ENCODE peak calls at places on chromosomes 5 and 9, in seven cellular contexts. F, U, J, Q, O, R and D are unnamed samples. For H3K4me1, the result is how much of the 10 kb centered on the place peaks cover.

GRCh38 chr9:3241290-3241689 is 284.5 kb downstream of the RFX3 start:
- DNase-seq in R (no peak), O (no peak), U (no peak), J (no peak), F (no peak), Q (no peak), D (no peak)

GRCh38 chr9:112548836-112549235 is 62.2 kb downstream of the KIAA1958 start:
- DNase-seq in F (no peak), J (no peak), O (no peak), R (no peak), Q (no peak), U (no peak), D (no peak)

GRCh38 chr5:94908889-94909480 is 290.5 kb downstream of the SLF1 start:
- DNase-seq in J (peak), R (no peak), U (peak), Q (no peak), O (no peak), F (peak), D (no peak)

GRCh38 chr9:70881321-70881720 is 240.1 kb downstream of the TRPM3 start:
- DNase-seq in O (no peak), J (no peak), Q (no peak), U (no peak), R (no peak), F (no peak), D (no peak)

GRCh38 chr5:945691-946541 is 53.2 kb downstream of the TRIP13 start:
- DNase-seq in F (no peak), U (no peak), R (peak), O (no peak), Q (no peak), J (no peak), D (no peak)

GRCh38 chr5:180988011-180988410 is 635 bp upstream of the BTNL3 start:
- DNase-seq in F (no peak), Q (no peak), O (no peak), U (no peak), J (no peak), R (no peak), D (no peak)

GRCh38 chr9:113992276-113992951 is 85.7 kb downstream of the AMBP start:
- DNase-seq in J (no peak), U (no peak), O (no peak), F (no peak), R (peak), Q (no peak), D (no peak)

GRCh38 chr5:171874210-171874609 is 88.6 kb downstream of the SMIM23 start:
- DNase-seq in U (no peak), R (no peak), Q (no peak), F (no peak), J (no peak), O (no peak), D (no peak)

GRCh38 chr5:161096591-161096990 is 244.6 kb upstream of the ATP10B start:
- DNase-seq in U (no peak), R (no peak), O (no peak), J (no peak), F (no peak), Q (no peak), D (no peak)

GRCh38 chr5:149719666-149720065 is 10.4 kb upstream of the PPARGC1B start:
- DNase-seq in J (peak), O (peak), F (peak), U (no peak), R (no peak), Q (no peak), D (no peak)

GRCh38 chr5:125722550-125722949 is 700.7 kb upstream of the GRAMD2B start:
- DNase-seq in F (no peak), J (no peak), R (no peak), O (no peak), U (no peak), Q (no peak), D (no peak)

GRCh38 chr5:1847056-1847455 is 35.7 kb downstream of the IRX4 start:
- DNase-seq in R (no peak), U (no peak), O (no peak), F (no peak), Q (no peak), J (no peak), D (no peak)

GRCh38 chr9:113990570-113990907 is 87.6 kb downstream of the AMBP start:
- DNase-seq in O (no peak), U (no peak), F (no peak), J (no peak), R (peak), Q (no peak), D (no peak)

GRCh38 chr9:17574342-17574741 is 4.5 kb upstream of the SH3GL2 start:
- DNase-seq in Q (no peak), O (no peak), U (no peak), R (no peak), F (no peak), J (no peak), D (no peak)

GRCh38 chr5:137268646-137269045 is 230.5 kb downstream of the SPOCK1 start:
- DNase-seq in J (no peak), Q (no peak), O (no peak), R (no peak), F (no peak), U (no peak), D (no peak)

GRCh38 chr9:23493219-23493618 is 332.8 kb downstream of the ELAVL2 start:
- DNase-seq in F (no peak), U (no peak), O (no peak), J (no peak), R (no peak), Q (no peak), D (no peak)

GRCh38 chr5:142201471-142201887 is 92.9 kb downstream of the NDFIP1 start:
- DNase-seq in F (no peak), O (no peak), R (no peak), U (no peak), J (peak), Q (no peak), D (no peak)

GRCh38 chr5:39040875-39041274 is 33.3 kb downstream of the RICTOR start:
- DNase-seq in U (peak), J (no peak), R (no peak), O (peak), F (no peak), Q (no peak), D (no peak)

GRCh38 chr9:133233681-133234432 is 24.8 kb upstream of the OBP2B start:
- DNase-seq in U (no peak), J (no peak), F (no peak), O (no peak), R (no peak), Q (no peak), D (no peak)

GRCh38 chr9:133236291-133237071 is 27.4 kb upstream of the OBP2B start:
- DNase-seq in R (no peak), O (no peak), Q (no peak), U (no peak), J (no peak), F (no peak), D (no peak)

GRCh38 chr9:133234577-133235322 is 25.7 kb upstream of the OBP2B start:
- DNase-seq in Q (no peak), U (no peak), R (no peak), O (no peak), J (no peak), F (no peak), D (no peak)

GRCh38 chr9:133237271-133237731 is 28.3 kb upstream of the OBP2B start:
- DNase-seq in F (no peak), R (no peak), J (no peak), O (no peak), Q (no peak), U (no peak), D (no peak)

DNA sequence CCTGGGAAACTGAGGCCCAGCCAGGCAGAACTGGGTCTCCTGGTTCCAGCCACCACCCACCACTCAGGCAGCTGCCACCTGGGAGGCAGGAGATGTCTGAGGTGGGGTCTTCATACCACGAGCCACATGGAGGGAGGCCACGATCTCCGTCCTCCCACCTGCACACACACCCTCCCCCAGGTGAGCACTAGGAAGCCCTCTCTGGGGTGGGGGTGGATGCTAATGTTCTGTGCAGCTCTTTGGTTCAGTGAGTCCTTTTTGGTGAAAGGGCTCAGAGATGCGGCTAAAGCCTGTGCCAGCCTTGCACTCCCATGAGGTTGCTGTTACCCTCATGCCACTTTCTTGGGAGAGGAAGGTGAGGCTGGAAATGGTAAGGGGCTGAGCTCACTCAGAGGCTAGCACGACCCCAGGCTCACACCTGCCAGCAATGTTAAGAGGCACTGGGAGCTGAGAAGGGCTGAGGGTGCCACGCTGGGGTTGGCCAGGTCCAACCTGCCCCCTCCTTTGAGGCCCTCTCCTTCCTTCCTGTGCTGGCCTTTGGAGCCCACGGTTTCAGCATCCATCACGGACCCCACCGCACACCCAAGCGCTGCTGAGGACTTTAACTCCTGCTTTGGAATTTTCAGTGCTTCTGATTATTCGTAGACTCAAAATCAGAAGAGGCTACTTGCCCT is 26.6 kb upstream of the OBP2B start:
- DNase-seq in R (no peak), O (no peak), F (no peak), U (no peak), J (no peak), Q (no peak), D (no peak)
- H3K4me1 ChIP-seq in R (under half), O (under half), F (under half), U (under half), J (under half), Q (under half), D (under half)

GRCh38 chr5:132102101-132102701 is 28.6 kb downstream of the CSF2 start:
- DNase-seq in F (no peak), R (no peak), J (no peak), Q (peak), O (peak), U (no peak), D (no peak)
- H3K4me1 ChIP-seq in F (under half), R (under half), J (under half), Q (under half), O (half or more), U (under half), D (under half)

DNA sequence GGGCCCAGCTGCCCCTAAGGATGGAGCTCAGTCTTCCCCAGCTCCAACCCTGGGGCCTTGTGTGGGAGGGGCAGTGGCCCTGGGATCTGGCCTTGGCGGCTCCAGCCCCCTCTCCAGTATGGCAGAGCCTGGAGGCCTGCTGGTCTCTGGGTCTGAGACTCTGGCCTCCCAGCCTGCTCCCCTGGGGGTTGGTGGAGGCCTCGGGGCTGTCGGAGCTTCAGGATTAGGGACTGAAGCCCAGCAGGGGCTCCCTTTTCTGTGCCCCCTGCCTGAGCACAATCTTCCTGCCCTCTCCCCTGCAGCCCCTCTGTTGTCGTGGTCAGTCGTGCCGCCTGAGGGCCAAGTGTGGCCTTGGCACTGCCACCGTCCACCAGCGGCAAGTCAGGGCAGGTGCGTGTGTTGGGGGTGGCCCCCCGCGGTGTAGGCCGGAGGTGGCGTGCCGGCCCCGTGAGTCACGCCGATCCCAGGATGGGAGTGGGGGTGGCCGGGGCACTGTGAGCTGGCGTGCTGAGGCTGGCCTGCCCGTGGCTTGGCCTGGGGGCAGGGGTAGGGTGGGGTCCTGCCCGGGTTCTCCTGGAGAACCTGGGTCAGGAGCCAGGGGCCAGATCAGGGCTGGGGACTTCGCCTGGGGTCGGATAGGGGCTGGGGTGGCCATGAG is 53.6 kb downstream of the RXRA start:
- DNase-seq in R (peak), O (peak), F (no peak), Q (no peak), U (peak), J (peak), D (no peak)
- H3K4me1 ChIP-seq in R (half or more), O (half or more), F (under half), Q (under half), U (under half), J (half or more), D (half or more)

GRCh38 chr5:113162770-113163169 is 186.2 kb downstream of the DCP2 start:
- DNase-seq in R (no peak), F (no peak), J (no peak), O (peak), U (no peak), Q (no peak), D (no peak)

GRCh38 chr5:113162208-113162607 is 185.6 kb downstream of the DCP2 start:
- DNase-seq in R (no peak), Q (no peak), F (no peak), O (no peak), U (no peak), J (no peak), D (no peak)

GRCh38 chr5:113164016-113164415 is 187.4 kb downstream of the DCP2 start:
- DNase-seq in J (no peak), O (no peak), R (no peak), Q (no peak), U (no peak), F (no peak), D (no peak)

GRCh38 chr5:113161806-113162205 is 185.2 kb downstream of the DCP2 start:
- DNase-seq in J (no peak), U (no peak), Q (no peak), O (no peak), R (no peak), F (no peak), D (no peak)

DNA sequence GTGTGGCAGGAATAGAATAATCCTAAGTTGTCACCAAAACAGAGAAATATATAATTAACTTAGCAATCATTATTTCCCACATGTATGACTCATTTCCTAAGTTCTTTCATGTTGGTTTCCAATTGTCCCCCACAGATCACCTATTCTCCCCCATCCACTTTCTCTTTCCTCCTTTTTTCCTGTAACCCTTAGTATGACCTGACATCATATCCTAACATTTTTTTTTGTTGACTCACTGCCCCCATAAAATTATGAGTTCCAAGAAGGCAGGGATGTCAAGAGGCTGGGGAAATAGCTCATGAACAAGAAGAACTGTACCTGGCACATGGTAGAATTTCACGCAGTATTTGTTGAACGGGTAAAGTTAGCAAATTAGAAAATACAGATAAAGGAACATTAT is 186.7 kb downstream of the DCP2 start:
- DNase-seq in R (no peak), O (peak), Q (no peak), J (no peak), U (no peak), F (no peak), D (no peak)
- H3K4me1 ChIP-seq in R (under half), O (under half), Q (under half), J (under half), U (under half), F (under half), D (under half)

DNA sequence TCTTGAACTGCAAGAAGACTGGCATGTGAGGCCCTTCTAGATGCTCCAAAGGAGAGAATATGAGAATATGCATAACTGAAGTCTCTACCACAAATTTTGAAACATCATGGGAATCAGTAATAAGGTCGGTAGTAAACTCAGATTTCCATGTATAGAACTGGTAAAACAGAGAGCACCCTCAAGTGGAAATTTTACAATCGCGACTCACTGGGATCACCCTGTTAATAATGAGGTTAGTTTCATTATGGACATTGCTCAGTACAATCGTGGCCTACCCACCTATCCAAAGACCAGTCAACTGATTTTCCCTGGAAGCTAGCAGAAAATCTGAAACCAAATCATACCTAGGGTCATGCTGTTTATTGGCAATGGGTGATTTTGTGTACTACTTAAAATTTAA is 308.1 kb downstream of the ACTL7B start:
- DNase-seq in F (no peak), R (no peak), J (no peak), Q (no peak), O (no peak), U (no peak), D (no peak)
- H3K4me1 ChIP-seq in F (under half), R (under half), J (under half), Q (under half), O (half or more), U (under half), D (under half)

GRCh38 chr5:68480385-68480940 is 264.9 kb downstream of the PIK3R1 start:
- DNase-seq in F (no peak), Q (no peak), J (no peak), R (no peak), U (no peak), O (no peak), D (no peak)
- H3K4me1 ChIP-seq in F (under half), Q (under half), J (under half), R (under half), U (under half), O (under half), D (under half)

GRCh38 chr9:19117039-19117716 is 10.1 kb downstream of the PLIN2 start:
- DNase-seq in U (no peak), Q (no peak), O (no peak), F (no peak), R (no peak), J (no peak), D (no peak)
- H3K4me1 ChIP-seq in U (under half), Q (under half), O (under half), F (under half), R (under half), J (under half), D (under half)

GRCh38 chr5:14186132-14186830 is 43.1 kb downstream of the TRIO start:
- DNase-seq in J (peak), O (peak), Q (no peak), R (no peak), U (no peak), F (no peak), D (no peak)
- H3K4me1 ChIP-seq in J (half or more), O (half or more), Q (under half), R (half or more), U (under half), F (under half), D (half or more)

GRCh38 chr5:179763215-179763945 is 30.4 kb upstream of the LTC4S start:
- DNase-seq in J (peak), R (peak), Q (peak), U (peak), F (peak), O (peak), D (peak)
- H3K4me1 ChIP-seq in J (under half), R (half or more), Q (under half), U (under half), F (under half), O (under half), D (under half)